ENCODE peak calls at places on chromosomes 1 and 21, in seven cellular contexts. One of them, this sample, is unnamed.
A peak's percentile ranks its signal among the peaks of the same experiment; 100 is the strongest.

GRCh38 chr1:29569971-29570634 is 333.8 kb downstream of the PTPRU start:
- DNase-seq in endodermal cell: no peak
- DNase-seq in CD4-positive, alpha-beta memory T cell: no peak
- DNase-seq in heart left ventricle: no peak
- DNase-seq in WERI-Rb-1: no peak
- DNase-seq in hepatocyte: peak; percentile 65
- DNase-seq in astrocyte: peak; percentile 99
- DNase-seq in this sample: no peak

GRCh38 chr1:94926365-94926914 is 470 bp downstream of the CNN3 start:
- DNase-seq in endodermal cell: peak; percentile 85
- DNase-seq in CD4-positive, alpha-beta memory T cell: peak; percentile 0
- DNase-seq in heart left ventricle: peak; percentile 75
- DNase-seq in WERI-Rb-1: peak; percentile 64
- DNase-seq in hepatocyte: peak; percentile 81
- DNase-seq in astrocyte: no peak
- DNase-seq in this sample: peak; percentile 5

GRCh38 chr1:228811655-228812315 is 76.5 kb downstream of the RHOU start:
- DNase-seq in endodermal cell: no peak
- DNase-seq in CD4-positive, alpha-beta memory T cell: no peak
- DNase-seq in heart left ventricle: no peak
- DNase-seq in WERI-Rb-1: no peak
- DNase-seq in hepatocyte: no peak
- DNase-seq in astrocyte: no peak
- DNase-seq in this sample: no peak

GRCh38 chr21:35100351-35100771 is 51.3 kb upstream of the RUNX1 start:
- DNase-seq in endodermal cell: no peak
- DNase-seq in CD4-positive, alpha-beta memory T cell: no peak
- DNase-seq in heart left ventricle: peak; percentile 42
- DNase-seq in WERI-Rb-1: no peak
- DNase-seq in hepatocyte: no peak
- DNase-seq in astrocyte: no peak
- DNase-seq in this sample: no peak

GRCh38 chr1:221636967-221637366 is 104.9 kb downstream of the DUSP10 start:
- DNase-seq in endodermal cell: no peak
- DNase-seq in CD4-positive, alpha-beta memory T cell: no peak
- DNase-seq in heart left ventricle: no peak
- DNase-seq in WERI-Rb-1: no peak
- DNase-seq in hepatocyte: no peak
- DNase-seq in astrocyte: no peak
- DNase-seq in this sample: no peak

GRCh38 chr1:156456625-156457465 is 43.7 kb downstream of the MEF2D start:
- DNase-seq in endodermal cell: peak; percentile 99
- DNase-seq in CD4-positive, alpha-beta memory T cell: peak; percentile 96
- DNase-seq in heart left ventricle: peak; percentile 99
- DNase-seq in WERI-Rb-1: peak; percentile 100
- DNase-seq in hepatocyte: peak; percentile 98
- DNase-seq in astrocyte: peak; percentile 91
- DNase-seq in this sample: peak; percentile 92

GRCh38 chr1:116754203-116754977 is at the start of gene CD2:
- DNase-seq in endodermal cell: no peak
- DNase-seq in CD4-positive, alpha-beta memory T cell: peak; percentile 71
- DNase-seq in heart left ventricle: no peak
- DNase-seq in WERI-Rb-1: no peak
- DNase-seq in hepatocyte: no peak
- DNase-seq in astrocyte: no peak
- DNase-seq in this sample: no peak

GRCh38 chr1:169047074-169047473 is 59.4 kb upstream of the ATP1B1 start:
- DNase-seq in endodermal cell: no peak
- DNase-seq in CD4-positive, alpha-beta memory T cell: no peak
- DNase-seq in heart left ventricle: no peak
- DNase-seq in WERI-Rb-1: no peak
- DNase-seq in hepatocyte: peak; percentile 23
- DNase-seq in astrocyte: no peak
- DNase-seq in this sample: no peak

GRCh38 chr1:109782514-109782913 is 18.8 kb upstream of the EPS8L3 start:
- DNase-seq in endodermal cell: peak; percentile 58
- DNase-seq in CD4-positive, alpha-beta memory T cell: no peak
- DNase-seq in heart left ventricle: peak; percentile 17
- DNase-seq in WERI-Rb-1: no peak
- DNase-seq in hepatocyte: no peak
- DNase-seq in astrocyte: peak; percentile 69
- DNase-seq in this sample: no peak

GRCh38 chr1:24904731-24905354 is 25.2 kb downstream of the RUNX3 start:
- DNase-seq in endodermal cell: no peak
- DNase-seq in CD4-positive, alpha-beta memory T cell: no peak
- DNase-seq in heart left ventricle: no peak
- DNase-seq in WERI-Rb-1: no peak
- DNase-seq in hepatocyte: no peak
- DNase-seq in astrocyte: no peak
- DNase-seq in this sample: peak; percentile 7

GRCh38 chr1:49197081-49197480 is 420.4 kb upstream of the BEND5 start:
- DNase-seq in endodermal cell: no peak
- DNase-seq in CD4-positive, alpha-beta memory T cell: no peak
- DNase-seq in heart left ventricle: no peak
- DNase-seq in WERI-Rb-1: no peak
- DNase-seq in hepatocyte: no peak
- DNase-seq in astrocyte: peak; percentile 17
- DNase-seq in this sample: no peak

GRCh38 chr1:49199564-49199963 is 422.9 kb upstream of the BEND5 start:
- DNase-seq in endodermal cell: no peak
- DNase-seq in CD4-positive, alpha-beta memory T cell: no peak
- DNase-seq in heart left ventricle: no peak
- DNase-seq in WERI-Rb-1: no peak
- DNase-seq in hepatocyte: no peak
- DNase-seq in astrocyte: no peak
- DNase-seq in this sample: no peak

DNA sequence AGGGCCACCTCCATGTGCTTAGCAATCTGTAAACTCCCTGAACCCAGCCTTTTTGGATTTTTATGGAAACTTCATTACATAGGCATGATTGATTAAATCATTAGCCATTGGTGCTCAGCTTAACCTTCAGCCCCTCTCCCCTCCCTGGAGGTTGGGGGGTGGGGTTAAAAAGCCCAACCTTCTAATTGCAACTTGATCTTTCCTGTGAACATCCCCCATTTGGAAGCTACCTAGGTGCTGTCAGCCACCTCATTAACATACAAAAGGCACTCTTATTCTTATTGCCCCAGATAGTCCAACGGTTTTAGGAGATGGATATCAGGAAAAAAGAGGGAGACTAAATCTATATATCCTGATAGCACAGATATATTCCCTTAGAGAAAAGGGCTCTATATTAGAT is 424.0 kb upstream of the BEND5 start:
- DNase-seq in endodermal cell: peak; percentile 49
- DNase-seq in CD4-positive, alpha-beta memory T cell: no peak
- DNase-seq in heart left ventricle: no peak
- DNase-seq in WERI-Rb-1: no peak
- DNase-seq in hepatocyte: no peak
- DNase-seq in astrocyte: no peak
- DNase-seq in this sample: no peak
- H3K9me3 ChIP-seq in endodermal cell: peaks cover 89% of the 10 kb centered on the region
- H3K9me3 ChIP-seq in CD4-positive, alpha-beta memory T cell: peaks cover 7% of the 10 kb centered on the region
- H3K9me3 ChIP-seq in heart left ventricle: peaks cover 13% of the 10 kb centered on the region
- H3K9me3 ChIP-seq in WERI-Rb-1: no peaks in the 10 kb centered on the region
- H3K9me3 ChIP-seq in hepatocyte: no peaks in the 10 kb centered on the region
- H3K9me3 ChIP-seq in astrocyte: no peaks in the 10 kb centered on the region
- H3K9me3 ChIP-seq in this sample: peaks cover 2% of the 10 kb centered on the region

DNA sequence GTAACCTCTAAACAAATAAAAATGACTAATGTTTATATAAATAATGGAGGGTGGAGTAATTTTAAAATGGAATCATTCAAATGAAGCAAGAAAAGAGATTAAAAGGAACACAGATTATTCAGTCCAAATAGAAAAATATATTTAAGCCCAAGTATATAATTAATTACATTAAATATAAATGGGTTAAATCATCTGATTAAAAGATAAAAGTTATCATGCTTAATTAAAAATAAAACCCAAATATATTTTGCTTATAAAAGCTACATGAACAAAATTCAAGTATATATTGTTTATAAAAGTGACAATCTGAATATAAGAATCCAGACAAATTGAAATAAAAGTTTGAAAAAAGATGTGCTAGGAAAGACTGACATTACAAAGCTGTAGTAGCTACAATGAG is 63.9 kb upstream of the ACTRT2 start:
- DNase-seq in endodermal cell: no peak
- DNase-seq in CD4-positive, alpha-beta memory T cell: no peak
- DNase-seq in heart left ventricle: no peak
- DNase-seq in WERI-Rb-1: no peak
- DNase-seq in hepatocyte: no peak
- DNase-seq in astrocyte: no peak
- DNase-seq in this sample: no peak
- H3K9me3 ChIP-seq in endodermal cell: peaks cover 69% of the 10 kb centered on the region
- H3K9me3 ChIP-seq in CD4-positive, alpha-beta memory T cell: no peaks in the 10 kb centered on the region
- H3K9me3 ChIP-seq in heart left ventricle: peaks cover 47% of the 10 kb centered on the region
- H3K9me3 ChIP-seq in WERI-Rb-1: peaks cover 33% of the 10 kb centered on the region
- H3K9me3 ChIP-seq in hepatocyte: peaks cover 5% of the 10 kb centered on the region
- H3K9me3 ChIP-seq in astrocyte: peaks cover 11% of the 10 kb centered on the region
- H3K9me3 ChIP-seq in this sample: peaks cover 2% of the 10 kb centered on the region

DNA sequence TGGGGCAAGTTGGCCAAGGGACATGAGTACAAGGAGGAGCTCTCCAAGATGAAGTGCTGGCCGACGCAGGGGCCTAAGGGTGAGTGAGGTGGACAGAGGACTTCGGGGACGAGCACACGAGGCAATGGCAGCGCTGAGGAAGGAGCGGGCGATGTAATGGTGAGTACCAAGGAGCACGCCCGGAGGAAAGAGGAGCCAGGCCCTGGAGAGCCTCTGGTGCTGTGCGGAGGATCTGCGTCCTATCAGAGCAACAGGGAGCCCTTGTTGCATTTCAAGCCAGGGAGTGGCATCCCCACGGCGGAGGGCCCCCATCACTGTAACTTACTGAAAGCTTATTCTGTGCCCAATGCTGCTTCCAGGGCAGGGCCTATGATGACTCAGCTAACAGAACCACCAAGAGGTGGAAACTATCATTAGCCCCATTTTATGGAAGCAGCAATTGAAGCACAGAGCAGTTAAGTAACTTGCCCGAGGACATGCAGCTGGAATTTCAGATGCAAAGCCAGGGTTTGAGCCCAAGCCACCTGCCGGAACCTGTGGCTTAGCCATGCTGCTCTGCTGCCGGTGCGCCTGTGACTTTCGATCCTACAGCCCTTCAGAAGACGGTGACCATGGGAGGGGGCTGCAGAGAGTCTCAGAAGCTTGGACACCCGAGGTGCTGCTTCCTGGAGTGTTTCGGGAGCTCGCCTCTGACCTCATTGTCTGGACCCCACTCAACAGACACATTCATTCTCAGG is 17.6 kb upstream of the AJAP1 start:
- DNase-seq in endodermal cell: peak; percentile 47
- DNase-seq in CD4-positive, alpha-beta memory T cell: no peak
- DNase-seq in heart left ventricle: no peak
- DNase-seq in WERI-Rb-1: no peak
- DNase-seq in hepatocyte: no peak
- DNase-seq in astrocyte: no peak
- DNase-seq in this sample: no peak
- H3K9me3 ChIP-seq in endodermal cell: no peaks in the 10 kb centered on the region
- H3K9me3 ChIP-seq in CD4-positive, alpha-beta memory T cell: no peaks in the 10 kb centered on the region
- H3K9me3 ChIP-seq in heart left ventricle: no peaks in the 10 kb centered on the region
- H3K9me3 ChIP-seq in WERI-Rb-1: no peaks in the 10 kb centered on the region
- H3K9me3 ChIP-seq in hepatocyte: no peaks in the 10 kb centered on the region
- H3K9me3 ChIP-seq in astrocyte: no peaks in the 10 kb centered on the region
- H3K9me3 ChIP-seq in this sample: no peaks in the 10 kb centered on the region

GRCh38 chr21:38229260-38229877 is 27.4 kb upstream of the KCNJ15 start:
- DNase-seq in endodermal cell: peak; percentile 46
- DNase-seq in CD4-positive, alpha-beta memory T cell: no peak
- DNase-seq in heart left ventricle: no peak
- DNase-seq in WERI-Rb-1: no peak
- DNase-seq in hepatocyte: no peak
- DNase-seq in astrocyte: no peak
- DNase-seq in this sample: no peak
- H3K9me3 ChIP-seq in endodermal cell: peaks cover 59% of the 10 kb centered on the region
- H3K9me3 ChIP-seq in CD4-positive, alpha-beta memory T cell: peaks cover 18% of the 10 kb centered on the region
- H3K9me3 ChIP-seq in heart left ventricle: peaks cover 53% of the 10 kb centered on the region
- H3K9me3 ChIP-seq in WERI-Rb-1: peaks cover 40% of the 10 kb centered on the region
- H3K9me3 ChIP-seq in hepatocyte: peaks cover 12% of the 10 kb centered on the region
- H3K9me3 ChIP-seq in astrocyte: peaks cover 21% of the 10 kb centered on the region
- H3K9me3 ChIP-seq in this sample: peaks cover 3% of the 10 kb centered on the region

DNA sequence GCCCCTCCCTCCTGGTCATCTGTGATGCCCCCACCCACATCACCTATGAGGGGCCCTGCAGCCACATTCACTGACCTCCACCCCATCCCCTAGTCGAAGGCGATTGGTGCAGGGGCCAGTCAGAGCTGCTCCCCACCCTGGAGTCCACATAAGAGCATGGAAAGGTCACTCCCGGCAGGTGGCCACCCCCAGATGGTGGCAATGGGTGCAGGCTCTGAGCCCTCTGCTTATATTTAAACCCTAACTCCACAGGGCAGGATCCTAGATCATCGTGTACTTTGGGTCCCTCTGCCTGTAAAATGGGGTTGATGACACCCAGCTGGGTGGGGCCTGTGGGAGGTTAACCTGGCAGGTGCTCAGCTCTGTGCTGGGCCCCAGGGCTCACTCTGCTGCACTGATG is 186.8 kb upstream of the C1orf174 start:
- DNase-seq in endodermal cell: no peak
- DNase-seq in CD4-positive, alpha-beta memory T cell: no peak
- DNase-seq in heart left ventricle: no peak
- DNase-seq in WERI-Rb-1: peak; percentile 38
- DNase-seq in hepatocyte: no peak
- DNase-seq in astrocyte: no peak
- DNase-seq in this sample: no peak
- H3K9me3 ChIP-seq in endodermal cell: no peaks in the 10 kb centered on the region
- H3K9me3 ChIP-seq in CD4-positive, alpha-beta memory T cell: no peaks in the 10 kb centered on the region
- H3K9me3 ChIP-seq in heart left ventricle: no peaks in the 10 kb centered on the region
- H3K9me3 ChIP-seq in WERI-Rb-1: no peaks in the 10 kb centered on the region
- H3K9me3 ChIP-seq in hepatocyte: no peaks in the 10 kb centered on the region
- H3K9me3 ChIP-seq in astrocyte: peaks cover 14% of the 10 kb centered on the region
- H3K9me3 ChIP-seq in this sample: no peaks in the 10 kb centered on the region

GRCh38 chr21:27382404-27382803 is 415.5 kb upstream of the ADAMTS5 start:
- DNase-seq in endodermal cell: no peak
- DNase-seq in CD4-positive, alpha-beta memory T cell: no peak
- DNase-seq in heart left ventricle: no peak
- DNase-seq in WERI-Rb-1: no peak
- DNase-seq in hepatocyte: no peak
- DNase-seq in astrocyte: no peak
- DNase-seq in this sample: no peak

GRCh38 chr21:27379381-27379780 is 412.5 kb upstream of the ADAMTS5 start:
- DNase-seq in endodermal cell: no peak
- DNase-seq in CD4-positive, alpha-beta memory T cell: no peak
- DNase-seq in heart left ventricle: no peak
- DNase-seq in WERI-Rb-1: no peak
- DNase-seq in hepatocyte: no peak
- DNase-seq in astrocyte: no peak
- DNase-seq in this sample: no peak

DNA sequence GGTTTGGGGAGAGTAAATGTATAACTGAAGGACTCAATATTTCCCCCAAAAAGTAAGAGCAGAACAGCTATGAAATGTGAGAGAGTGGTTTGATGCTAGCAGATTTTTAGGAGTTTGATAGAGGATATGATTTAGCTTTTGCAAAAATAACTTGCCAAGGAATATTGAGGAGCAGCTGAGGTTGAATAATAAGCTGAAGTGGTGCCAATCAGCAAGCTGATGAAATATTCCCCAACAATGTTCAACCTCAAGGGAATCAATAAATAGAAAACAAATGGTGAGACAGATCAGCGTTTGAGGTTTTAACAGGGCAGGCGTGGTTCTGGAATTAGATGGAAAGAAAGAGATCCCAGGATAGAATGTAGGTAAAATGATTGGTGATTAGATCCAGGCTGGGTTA is 413.4 kb upstream of the ADAMTS5 start:
- DNase-seq in endodermal cell: no peak
- DNase-seq in CD4-positive, alpha-beta memory T cell: no peak
- DNase-seq in heart left ventricle: no peak
- DNase-seq in WERI-Rb-1: no peak
- DNase-seq in hepatocyte: no peak
- DNase-seq in astrocyte: no peak
- DNase-seq in this sample: no peak
- H3K9me3 ChIP-seq in endodermal cell: no peaks in the 10 kb centered on the region
- H3K9me3 ChIP-seq in CD4-positive, alpha-beta memory T cell: no peaks in the 10 kb centered on the region
- H3K9me3 ChIP-seq in heart left ventricle: peaks cover 9% of the 10 kb centered on the region
- H3K9me3 ChIP-seq in WERI-Rb-1: no peaks in the 10 kb centered on the region
- H3K9me3 ChIP-seq in hepatocyte: no peaks in the 10 kb centered on the region
- H3K9me3 ChIP-seq in astrocyte: no peaks in the 10 kb centered on the region
- H3K9me3 ChIP-seq in this sample: no peaks in the 10 kb centered on the region

This sample was measured in T-helper 17 cell.